ENCODE peak calls at places on chromosomes 4 and X, in six cellular contexts. One of them, this sample, is unnamed.

GRCh38 chrX:46178763-46179162 is 366.5 kb downstream of the ZNF674 start:
- DNase-seq in A549: no peak
- DNase-seq in Karpas-422: no peak
- DNase-seq in GM23248: no peak
- DNase-seq in IMR-90: no peak
- DNase-seq in PC-3: no peak
- DNase-seq in this sample: no peak

GRCh38 chrX:111216293-111216801 is 53.9 kb downstream of the CAPN6 start:
- DNase-seq in A549: no peak
- DNase-seq in Karpas-422: no peak
- DNase-seq in GM23248: no peak
- DNase-seq in IMR-90: no peak
- DNase-seq in PC-3: no peak
- DNase-seq in this sample: no peak

GRCh38 chr4:108081251-108081650 is 87.5 kb downstream of the LEF1 start:
- DNase-seq in A549: no peak
- DNase-seq in Karpas-422: no peak
- DNase-seq in GM23248: no peak
- DNase-seq in IMR-90: no peak
- DNase-seq in PC-3: no peak
- DNase-seq in this sample: no peak

GRCh38 chrX:69493193-69493592 is 10.9 kb upstream of the NALF2 start:
- DNase-seq in A549: peak
- DNase-seq in Karpas-422: peak
- DNase-seq in GM23248: peak
- DNase-seq in IMR-90: no peak
- DNase-seq in PC-3: peak
- DNase-seq in this sample: peak

GRCh38 chr4:128517739-128518510 is 230.3 kb upstream of the PGRMC2 start:
- DNase-seq in A549: peak
- DNase-seq in Karpas-422: peak
- DNase-seq in GM23248: peak
- DNase-seq in IMR-90: peak
- DNase-seq in PC-3: peak
- DNase-seq in this sample: no peak

GRCh38 chr4:56356650-56357049 is 30.6 kb downstream of the AASDH start:
- DNase-seq in A549: no peak
- DNase-seq in Karpas-422: no peak
- DNase-seq in GM23248: no peak
- DNase-seq in IMR-90: no peak
- DNase-seq in PC-3: no peak
- DNase-seq in this sample: no peak

GRCh38 chr4:166459616-166460015 is 586.6 kb downstream of the TLL1 start:
- DNase-seq in A549: no peak
- DNase-seq in Karpas-422: no peak
- DNase-seq in GM23248: no peak
- DNase-seq in IMR-90: no peak
- DNase-seq in PC-3: peak
- DNase-seq in this sample: no peak

GRCh38 chrX:97070346-97070745 is 186.6 kb downstream of the RPA4 start:
- DNase-seq in A549: no peak
- DNase-seq in Karpas-422: no peak
- DNase-seq in GM23248: no peak
- DNase-seq in IMR-90: peak
- DNase-seq in PC-3: no peak
- DNase-seq in this sample: no peak

GRCh38 chrX:97616883-97617510 is 733.3 kb downstream of the RPA4 start:
- DNase-seq in A549: peak
- DNase-seq in Karpas-422: no peak
- DNase-seq in GM23248: peak
- DNase-seq in IMR-90: peak
- DNase-seq in PC-3: peak
- DNase-seq in this sample: no peak

GRCh38 chr4:158884280-158884679 is 115.5 kb downstream of the FNIP2 start:
- DNase-seq in A549: no peak
- DNase-seq in Karpas-422: no peak
- DNase-seq in GM23248: no peak
- DNase-seq in IMR-90: no peak
- DNase-seq in PC-3: no peak
- DNase-seq in this sample: no peak

GRCh38 chr4:176036585-176037205 is 28.9 kb upstream of the WDR17 start:
- DNase-seq in A549: no peak
- DNase-seq in Karpas-422: no peak
- DNase-seq in GM23248: no peak
- DNase-seq in IMR-90: no peak
- DNase-seq in PC-3: no peak
- DNase-seq in this sample: no peak

GRCh38 chr4:86521373-86521969 is 72.6 kb upstream of the PTPN13 start:
- DNase-seq in A549: no peak
- DNase-seq in Karpas-422: no peak
- DNase-seq in GM23248: no peak
- DNase-seq in IMR-90: no peak
- DNase-seq in PC-3: peak
- DNase-seq in this sample: no peak

GRCh38 chr4:8334786-8335460 is 65.4 kb downstream of the HTRA3 start:
- DNase-seq in A549: no peak
- DNase-seq in Karpas-422: no peak
- DNase-seq in GM23248: no peak
- DNase-seq in IMR-90: no peak
- DNase-seq in PC-3: no peak
- DNase-seq in this sample: no peak

GRCh38 chr4:16809064-16809463 is 89.4 kb downstream of the LDB2 start:
- DNase-seq in A549: no peak
- DNase-seq in Karpas-422: no peak
- DNase-seq in GM23248: no peak
- DNase-seq in IMR-90: no peak
- DNase-seq in PC-3: no peak
- DNase-seq in this sample: no peak

GRCh38 chr4:16818005-16818404 is 80.4 kb downstream of the LDB2 start:
- DNase-seq in A549: no peak
- DNase-seq in Karpas-422: no peak
- DNase-seq in GM23248: no peak
- DNase-seq in IMR-90: no peak
- DNase-seq in PC-3: no peak
- DNase-seq in this sample: no peak

GRCh38 chr4:16812041-16812440 is 86.4 kb downstream of the LDB2 start:
- DNase-seq in A549: no peak
- DNase-seq in Karpas-422: no peak
- DNase-seq in GM23248: no peak
- DNase-seq in IMR-90: no peak
- DNase-seq in PC-3: no peak
- DNase-seq in this sample: no peak
- H3K4me2 ChIP-seq in A549: no peak
- H3K4me2 ChIP-seq in Karpas-422: no peak
- H3K4me2 ChIP-seq in GM23248: no peak
- H3K4me2 ChIP-seq in IMR-90: no peak
- H3K4me2 ChIP-seq in PC-3: no peak
- H3K4me2 ChIP-seq in this sample: no peak

GRCh38 chrX:144601010-144601409 is 646.3 kb upstream of the SPANXN1 start:
- DNase-seq in A549: no peak
- DNase-seq in Karpas-422: no peak
- DNase-seq in GM23248: no peak
- DNase-seq in IMR-90: no peak
- DNase-seq in PC-3: no peak
- DNase-seq in this sample: no peak
- H3K4me2 ChIP-seq in A549: no peak
- H3K4me2 ChIP-seq in Karpas-422: no peak
- H3K4me2 ChIP-seq in GM23248: no peak
- H3K4me2 ChIP-seq in IMR-90: no peak
- H3K4me2 ChIP-seq in PC-3: no peak
- H3K4me2 ChIP-seq in this sample: no peak

GRCh38 chr4:123599920-123600394 is 203.4 kb downstream of the SPRY1 start:
- DNase-seq in A549: no peak
- DNase-seq in Karpas-422: no peak
- DNase-seq in GM23248: peak
- DNase-seq in IMR-90: peak
- DNase-seq in PC-3: no peak
- DNase-seq in this sample: peak
- H3K4me2 ChIP-seq in A549: peak
- H3K4me2 ChIP-seq in Karpas-422: no peak
- H3K4me2 ChIP-seq in GM23248: peak
- H3K4me2 ChIP-seq in IMR-90: no peak
- H3K4me2 ChIP-seq in PC-3: no peak
- H3K4me2 ChIP-seq in this sample: peak

GRCh38 chr4:153427363-153428071 is 38.6 kb upstream of the TMEM131L start:
- DNase-seq in A549: no peak
- DNase-seq in Karpas-422: no peak
- DNase-seq in GM23248: peak
- DNase-seq in IMR-90: peak
- DNase-seq in PC-3: peak
- DNase-seq in this sample: peak

GRCh38 chr4:153434190-153434589 is 32.0 kb upstream of the TMEM131L start:
- DNase-seq in A549: no peak
- DNase-seq in Karpas-422: no peak
- DNase-seq in GM23248: no peak
- DNase-seq in IMR-90: no peak
- DNase-seq in PC-3: no peak
- DNase-seq in this sample: peak

GRCh38 chr4:153428816-153429592 is 37.2 kb upstream of the TMEM131L start:
- DNase-seq in A549: no peak
- DNase-seq in Karpas-422: no peak
- DNase-seq in GM23248: no peak
- DNase-seq in IMR-90: peak
- DNase-seq in PC-3: no peak
- DNase-seq in this sample: peak

GRCh38 chr4:153433753-153434105 is 32.4 kb upstream of the TMEM131L start:
- DNase-seq in A549: no peak
- DNase-seq in Karpas-422: no peak
- DNase-seq in GM23248: no peak
- DNase-seq in IMR-90: no peak
- DNase-seq in PC-3: no peak
- DNase-seq in this sample: no peak

DNA sequence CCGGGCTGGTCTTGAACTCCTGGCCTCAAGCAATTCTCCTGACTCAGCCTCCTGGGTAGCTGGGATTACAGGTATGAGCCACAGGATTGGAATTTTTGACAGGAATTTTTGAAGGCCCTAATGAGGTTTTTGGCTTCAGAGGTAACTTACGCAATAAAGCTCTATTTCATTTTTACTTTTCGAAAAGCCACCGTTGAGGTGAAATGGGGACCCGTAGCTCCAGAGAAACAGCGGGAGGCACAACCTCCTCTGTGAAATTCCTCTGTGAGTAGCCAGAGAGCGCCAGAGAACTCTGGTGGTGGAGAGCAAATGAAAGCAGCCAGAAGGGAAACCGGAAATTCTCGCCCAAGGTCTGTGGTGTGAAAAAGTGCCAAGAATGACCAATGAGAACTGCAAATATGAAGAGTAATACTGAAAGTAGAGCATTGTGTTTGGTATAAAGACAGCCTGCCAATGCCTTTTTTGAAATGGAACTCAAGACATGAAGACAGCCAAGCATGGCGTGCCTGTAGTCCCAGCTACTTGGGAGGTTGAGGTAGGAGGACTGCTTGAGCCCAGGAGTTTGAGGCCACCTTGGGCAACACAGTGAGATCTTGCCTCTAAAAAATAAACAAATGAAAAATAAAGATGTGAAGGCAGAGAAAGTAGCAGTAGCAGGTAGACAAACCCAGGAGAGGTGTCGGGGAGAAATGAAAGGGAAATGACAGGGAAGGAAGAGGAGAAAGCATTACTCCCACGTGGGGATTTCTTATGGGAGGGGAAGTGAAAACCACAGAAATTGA is 33.0 kb upstream of the TMEM131L start:
- DNase-seq in A549: peak
- DNase-seq in Karpas-422: peak
- DNase-seq in GM23248: peak
- DNase-seq in IMR-90: peak
- DNase-seq in PC-3: peak
- DNase-seq in this sample: peak
- H3K4me2 ChIP-seq in A549: no peak
- H3K4me2 ChIP-seq in Karpas-422: peak
- H3K4me2 ChIP-seq in GM23248: no peak
- H3K4me2 ChIP-seq in IMR-90: no peak
- H3K4me2 ChIP-seq in PC-3: peak
- H3K4me2 ChIP-seq in this sample: peak

GRCh38 chr4:5720980-5721379 is 10.0 kb downstream of the EVC start:
- DNase-seq in A549: no peak
- DNase-seq in Karpas-422: no peak
- DNase-seq in GM23248: no peak
- DNase-seq in IMR-90: no peak
- DNase-seq in PC-3: no peak
- DNase-seq in this sample: no peak

GRCh38 chr4:5719329-5720055 is 8.5 kb downstream of the EVC start:
- DNase-seq in A549: no peak
- DNase-seq in Karpas-422: no peak
- DNase-seq in GM23248: no peak
- DNase-seq in IMR-90: peak
- DNase-seq in PC-3: no peak
- DNase-seq in this sample: no peak

GRCh38 chr4:5720157-5720850 is 9.3 kb downstream of the EVC start:
- DNase-seq in A549: no peak
- DNase-seq in Karpas-422: no peak
- DNase-seq in GM23248: no peak
- DNase-seq in IMR-90: no peak
- DNase-seq in PC-3: no peak
- DNase-seq in this sample: no peak

GRCh38 chr4:5722328-5722727 is 11.3 kb downstream of the EVC start:
- DNase-seq in A549: peak
- DNase-seq in Karpas-422: no peak
- DNase-seq in GM23248: peak
- DNase-seq in IMR-90: peak
- DNase-seq in PC-3: peak
- DNase-seq in this sample: no peak

DNA sequence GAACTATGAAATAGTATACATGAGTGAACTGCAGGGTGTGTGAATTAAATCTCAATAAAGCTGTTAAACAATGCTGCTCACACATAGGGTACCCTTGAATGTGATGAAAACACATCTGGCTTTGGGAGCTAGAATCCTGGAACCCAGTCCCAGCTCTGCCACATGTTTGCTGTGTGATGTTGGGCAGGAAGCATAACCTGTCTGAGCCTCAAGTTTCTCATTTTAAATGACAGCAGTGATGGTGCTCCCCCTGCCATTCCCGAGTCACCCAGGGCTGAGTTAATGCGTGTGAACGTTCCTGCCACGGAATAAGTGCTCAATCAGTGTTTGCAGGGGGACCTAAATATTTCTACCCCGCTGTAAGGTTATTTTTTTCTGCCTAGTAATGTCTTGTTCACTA is 10.9 kb downstream of the EVC start:
- DNase-seq in A549: no peak
- DNase-seq in Karpas-422: no peak
- DNase-seq in GM23248: no peak
- DNase-seq in IMR-90: no peak
- DNase-seq in PC-3: no peak
- DNase-seq in this sample: no peak
- H3K4me2 ChIP-seq in A549: peak
- H3K4me2 ChIP-seq in Karpas-422: no peak
- H3K4me2 ChIP-seq in GM23248: peak
- H3K4me2 ChIP-seq in IMR-90: peak
- H3K4me2 ChIP-seq in PC-3: peak
- H3K4me2 ChIP-seq in this sample: no peak

GRCh38 chrX:101745046-101745445 is 85.4 kb upstream of the ARMCX2 start:
- DNase-seq in A549: no peak
- DNase-seq in Karpas-422: no peak
- DNase-seq in GM23248: no peak
- DNase-seq in IMR-90: no peak
- DNase-seq in PC-3: no peak
- DNase-seq in this sample: no peak
- H3K4me2 ChIP-seq in A549: no peak
- H3K4me2 ChIP-seq in Karpas-422: no peak
- H3K4me2 ChIP-seq in GM23248: no peak
- H3K4me2 ChIP-seq in IMR-90: no peak
- H3K4me2 ChIP-seq in PC-3: no peak
- H3K4me2 ChIP-seq in this sample: no peak